ENCODE peak calls at places on chromosomes 11 and 22, in nine cellular contexts. C is mucosa of descending colon, L is brain microvascular endothelial cell, A is fibroblast of pulmonary artery, Z is colonic mucosa, H is GM23338, U is right lobe of liver, K is AG04450, G is ascending aorta. F is an unnamed sample.

GRCh38 chr22:41197808-41198585 is 7.1 kb upstream of the L3MBTL2 start:
- DNase-seq in U (peak; percentile 57), K (no peak), A (no peak), Z (peak; percentile 77), H (peak; percentile 56), L (no peak), G (no peak), C (peak; percentile 59), F (peak; percentile 32)

GRCh38 chr22:23997092-23997491 is 8.2 kb downstream of the GSTT4 start:
- DNase-seq in Z (no peak), K (no peak), A (no peak), H (no peak), G (no peak), L (no peak), U (no peak), C (no peak), F (no peak)

GRCh38 chr11:1831338-1832180 is 3.2 kb upstream of the SYT8 start:
- DNase-seq in L (no peak), G (no peak), H (no peak), C (no peak), A (no peak), Z (no peak), K (no peak), U (peak; percentile 57), F (no peak)

GRCh38 chr22:36467042-36467810 is 14.2 kb downstream of the TXN2 start:
- DNase-seq in H (no peak), U (no peak), G (no peak), A (peak; percentile 87), Z (peak; percentile 55), C (no peak), K (no peak), L (peak; percentile 78), F (peak; percentile 72)

GRCh38 chr11:17473071-17473744 is 3.4 kb downstream of the ABCC8 start:
- DNase-seq in K (no peak), U (no peak), G (no peak), A (no peak), C (no peak), L (peak; percentile 7), Z (no peak), H (peak; percentile 95), F (no peak)

GRCh38 chr11:19237381-19237780 is 3.4 kb downstream of the E2F8 start:
- DNase-seq in H (no peak), K (no peak), G (no peak), U (no peak), A (no peak), Z (no peak), C (no peak), L (no peak), F (no peak)

GRCh38 chr11:72642815-72643511 is 31.3 kb downstream of the PDE2A start:
- DNase-seq in Z (peak; percentile 57), C (peak; percentile 59), L (no peak), A (peak; percentile 49), K (no peak), H (peak; percentile 72), G (no peak), U (peak; percentile 74), F (peak; percentile 44)

GRCh38 chr22:48488149-48488551 is 1339.5 kb downstream of the BRD1 start:
- DNase-seq in A (no peak), L (no peak), C (no peak), H (no peak), G (no peak), U (peak; percentile 39), K (no peak), Z (no peak), F (no peak)

DNA sequence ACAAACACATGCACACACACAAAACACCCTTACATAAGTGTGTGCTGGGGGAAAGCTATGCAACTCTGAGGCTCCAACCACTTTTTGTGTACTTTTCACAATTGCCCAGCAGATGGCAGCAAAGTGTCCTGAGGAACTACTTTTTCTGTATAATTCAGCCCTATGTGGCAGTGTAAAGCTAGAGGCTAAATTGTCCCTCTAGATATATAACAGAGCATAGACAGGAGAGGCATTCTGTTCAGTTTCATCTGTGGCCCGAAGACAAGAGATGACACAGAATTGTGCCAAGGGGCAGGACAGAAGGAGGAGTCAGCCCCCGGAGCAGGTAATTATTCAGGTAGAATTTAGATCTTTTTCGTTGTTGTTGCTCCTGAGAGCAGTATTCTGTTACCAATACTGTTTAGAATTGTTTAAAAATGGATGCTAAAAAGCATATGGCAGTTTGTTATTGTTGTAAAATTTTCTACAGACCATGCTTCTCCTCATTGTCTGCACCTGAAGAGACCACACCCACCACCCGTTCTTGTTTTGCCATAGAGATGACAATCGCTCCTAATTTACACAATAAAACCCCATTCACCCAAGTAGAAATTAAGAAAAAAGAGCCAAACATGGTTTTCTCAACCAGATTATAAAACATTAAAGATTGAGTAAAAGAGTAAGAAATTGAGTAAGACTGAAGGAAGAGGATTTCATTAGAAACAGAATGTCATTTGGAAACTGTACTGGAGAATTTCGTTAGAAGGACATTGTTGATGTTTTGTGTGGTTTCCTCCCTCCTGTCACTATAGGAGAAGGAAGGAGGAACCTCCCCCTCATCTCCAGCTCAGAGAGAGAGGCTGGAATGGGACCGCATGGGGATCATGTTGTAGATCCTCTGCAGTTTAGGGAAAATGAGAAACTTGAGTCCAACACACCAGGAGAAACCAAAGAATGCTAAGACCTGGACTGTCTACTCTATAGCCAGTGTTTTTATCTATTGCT is 14.5 kb upstream of the MS4A7 start:
- DNase-seq in U (no peak), A (peak; percentile 61), C (peak; percentile 83), L (peak; percentile 59), K (no peak), H (peak; percentile 88), Z (peak; percentile 74), G (no peak), F (peak; percentile 57)
- H3K4me3 ChIP-seq in U (no peak overlapping the region), A (no peak overlapping the region), C (no peak overlapping the region), L (no peak overlapping the region), K (no peak overlapping the region), H (peak overlapping the region; percentile 11), Z (no peak overlapping the region), G (peak overlapping the region; percentile 19), F (no peak overlapping the region)

GRCh38 chr22:44025171-44026065 is 1.3 kb downstream of the PARVB start:
- DNase-seq in L (no peak), H (peak; percentile 36), G (peak; percentile 21), U (no peak), C (peak; percentile 47), Z (peak; percentile 45), A (no peak), K (no peak), F (no peak)

GRCh38 chr22:44028091-44028490 is 4.0 kb downstream of the PARVB start:
- DNase-seq in Z (no peak), H (no peak), U (no peak), C (no peak), A (no peak), K (no peak), G (no peak), L (no peak), F (no peak)

GRCh38 chr22:44026066-44026629 is 2.0 kb downstream of the PARVB start:
- DNase-seq in Z (no peak), H (no peak), U (no peak), C (no peak), G (no peak), K (no peak), L (no peak), A (no peak), F (no peak)

GRCh38 chr22:44029069-44029468 is 5.0 kb downstream of the PARVB start:
- DNase-seq in H (no peak), A (no peak), G (no peak), Z (no peak), K (no peak), C (no peak), L (no peak), U (no peak), F (no peak)

DNA sequence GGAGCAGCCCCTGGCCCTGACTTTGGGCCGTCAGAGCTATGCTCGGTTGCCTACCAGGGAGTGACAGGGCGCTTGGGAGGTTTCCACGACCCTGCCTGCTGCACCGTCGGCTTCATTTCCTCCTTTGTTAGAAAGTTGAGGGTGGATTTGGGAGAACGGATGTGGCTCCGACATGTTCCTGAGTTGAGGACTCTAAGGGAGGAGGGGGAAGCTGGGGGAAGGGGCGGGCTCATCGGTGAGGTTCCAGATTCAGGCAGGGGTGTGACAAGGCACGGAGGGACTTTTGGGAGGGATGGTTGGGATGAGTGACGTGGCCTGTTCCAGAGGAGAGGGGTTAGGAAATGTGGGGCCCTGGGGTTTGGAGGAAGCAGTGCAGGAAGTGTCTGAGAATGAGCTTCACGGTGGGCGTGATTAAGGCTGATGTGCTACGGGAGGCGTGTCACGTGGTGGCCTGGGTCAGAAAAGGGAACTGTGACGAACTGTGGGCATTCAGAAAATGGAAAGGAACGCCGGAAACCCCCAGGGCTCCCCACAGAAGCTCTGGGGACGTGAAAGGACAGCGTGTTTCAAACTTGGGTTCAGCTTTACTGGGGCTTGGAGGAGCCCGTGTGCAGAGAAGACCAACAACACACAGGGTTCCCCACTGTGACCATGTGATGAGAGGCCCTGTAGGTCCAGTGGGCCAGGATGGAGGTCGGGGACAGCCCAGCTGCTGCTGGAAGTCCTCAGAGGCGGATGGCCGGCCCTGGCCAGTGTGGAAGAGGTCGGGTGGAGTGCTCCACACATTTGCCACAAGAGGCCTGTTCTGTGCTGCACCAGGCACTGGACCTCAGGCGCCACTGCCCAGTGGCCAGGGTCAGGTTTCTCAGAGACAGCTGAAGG is 2.8 kb downstream of the PARVB start:
- DNase-seq in K (no peak), Z (peak; percentile 59), U (peak; percentile 80), H (no peak), G (peak; percentile 78), A (peak; percentile 62), C (peak; percentile 76), L (peak; percentile 84), F (no peak)
- H3K4me3 ChIP-seq in K (no peak overlapping the region), Z (no peak overlapping the region), U (peak overlapping the region; percentile 9), H (no peak overlapping the region), G (peak overlapping the region; percentile 5), A (no peak overlapping the region), C (no peak overlapping the region), L (peak overlapping the region; percentile 15), F (no peak overlapping the region)

DNA sequence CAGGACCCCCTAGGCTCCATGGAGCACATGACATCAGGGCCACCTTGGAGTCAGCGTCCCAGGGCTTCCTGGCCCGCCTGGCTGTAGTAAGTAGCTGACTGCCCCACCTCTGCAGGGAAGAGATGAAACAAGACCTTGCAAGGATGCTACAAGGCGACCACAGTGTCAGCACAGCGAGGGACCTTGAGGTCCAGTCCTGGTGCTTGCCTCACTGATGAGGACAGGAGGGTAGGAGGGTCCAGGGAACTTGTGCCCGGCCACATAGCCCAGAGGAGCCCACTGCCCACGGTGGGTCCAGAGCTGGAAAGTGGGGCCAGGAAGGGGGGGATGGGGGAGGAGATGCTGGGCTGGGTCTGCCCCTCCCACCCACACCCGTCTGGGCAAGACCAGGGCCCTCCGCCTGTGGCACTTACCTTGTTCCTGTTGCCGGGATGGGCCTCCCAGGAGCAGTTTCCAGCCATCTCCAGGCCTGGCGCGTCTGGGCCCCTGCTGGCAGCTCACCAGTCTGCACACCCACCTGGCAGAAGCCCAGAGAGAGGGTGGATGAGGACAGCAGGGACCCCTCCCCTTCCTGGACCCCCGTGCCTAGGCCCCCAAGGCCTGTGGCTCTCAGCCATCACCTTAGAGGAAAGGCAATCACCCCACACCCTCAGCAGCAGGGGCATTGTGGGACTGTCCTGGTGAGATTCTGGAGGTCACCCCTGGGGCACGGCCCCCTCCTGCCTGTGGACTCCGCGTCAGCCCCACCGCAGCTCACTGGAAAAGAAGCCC is 3.4 kb downstream of the MRGPRF start:
- DNase-seq in K (no peak), G (no peak), C (no peak), U (no peak), Z (no peak), L (no peak), A (no peak), H (no peak), F (no peak)
- H3K4me3 ChIP-seq in K (peak overlapping the region; percentile 63), G (peak overlapping the region; percentile 84), C (no peak overlapping the region), U (no peak overlapping the region), Z (peak overlapping the region; percentile 31), L (no peak overlapping the region), A (no peak overlapping the region), H (no peak overlapping the region), F (no peak overlapping the region)

DNA sequence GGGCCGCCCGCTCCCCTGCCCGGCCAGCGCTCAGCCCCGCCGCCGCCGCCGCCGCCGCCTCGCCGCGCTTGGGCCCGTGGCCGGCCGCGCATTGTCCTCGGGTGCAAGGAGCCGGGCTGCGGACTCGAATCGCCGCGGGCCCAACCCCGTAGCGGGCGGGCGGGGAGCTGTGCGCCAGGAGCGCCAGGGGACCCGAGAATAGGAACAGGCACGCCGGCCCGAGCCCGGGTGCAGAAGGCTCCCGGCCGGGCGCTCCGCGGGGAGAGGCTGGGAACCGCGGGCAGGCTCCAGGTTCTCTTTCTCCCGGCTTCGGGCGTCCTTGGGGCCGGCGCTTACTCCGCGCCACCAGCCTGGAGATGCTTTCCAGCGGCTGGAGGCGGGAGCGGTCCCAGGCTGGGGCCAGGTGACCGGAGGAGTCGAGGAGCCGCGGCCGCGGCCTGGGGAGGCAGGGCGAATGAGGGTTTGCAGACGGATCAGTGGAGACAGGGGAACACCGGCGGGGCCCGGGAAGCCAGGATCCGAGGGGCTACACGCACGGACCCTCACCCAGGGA is 636 bp downstream of the PKNOX2 start:
- DNase-seq in G (no peak), K (no peak), A (peak; percentile 33), H (peak; percentile 54), Z (no peak), C (no peak), L (no peak), U (no peak), F (peak; percentile 30)
- H3K4me3 ChIP-seq in G (peak overlapping the region; percentile 82), K (peak overlapping the region; percentile 72), A (peak overlapping the region; percentile 70), H (peak overlapping the region; percentile 80), Z (peak overlapping the region; percentile 49), C (peak overlapping the region; percentile 22), L (peak overlapping the region; percentile 88), U (peak overlapping the region; percentile 49), F (peak overlapping the region; percentile 81)

F was measured in fibroblast of the aortic adventitia.